ENCODE peak calls at places on chromosomes 12 and 14, in four cellular contexts. Z, K, Y and G are unnamed samples.

GRCh38 chr12:460301-461230 is 827 bp downstream of the B4GALNT3 start:
- DNase-seq in Z (no peak), K (no peak), Y (peak; percentile 72), G (no peak)

GRCh38 chr14:80310950-80311349 is 99.6 kb upstream of the DIO2 start:
- DNase-seq in Z (no peak), K (peak; percentile 18), Y (no peak), G (no peak)

GRCh38 chr14:44847910-44848309 is 113.8 kb downstream of the KLHL28 start:
- DNase-seq in Z (no peak), K (peak; percentile 58), Y (no peak), G (no peak)

GRCh38 chr14:63692309-63693020 is 35.4 kb downstream of the SGPP1 start:
- DNase-seq in Z (no peak), K (no peak), Y (no peak), G (no peak)

GRCh38 chr12:53551889-53552291 is 44.6 kb upstream of the NPFF start:
- DNase-seq in Z (no peak), K (no peak), Y (no peak), G (no peak)

GRCh38 chr14:86221000-86221399 is 691.1 kb downstream of the FLRT2 start:
- DNase-seq in Z (no peak), K (no peak), Y (no peak), G (no peak)

GRCh38 chr14:61894452-61895077 is 132.3 kb downstream of the SNAPC1 start:
- DNase-seq in Z (peak; percentile 16), K (peak; percentile 71), Y (no peak), G (peak; percentile 38)

GRCh38 chr12:124817076-124818000 is 46.3 kb downstream of the SCARB1 start:
- DNase-seq in Z (no peak), K (no peak), Y (no peak), G (no peak)

GRCh38 chr12:130031571-130032189 is 127.9 kb upstream of the TMEM132D start:
- DNase-seq in Z (no peak), K (peak; percentile 6), Y (no peak), G (peak; percentile 40)

GRCh38 chr14:53620890-53621289 is 335.7 kb downstream of the BMP4 start:
- DNase-seq in Z (no peak), K (no peak), Y (no peak), G (no peak)

GRCh38 chr14:77088219-77088618 is 9.8 kb upstream of the CIPC start:
- DNase-seq in Z (no peak), K (no peak), Y (no peak), G (no peak)

GRCh38 chr14:92511472-92512247 is 1.9 kb upstream of the RIN3 start:
- DNase-seq in Z (peak; percentile 70), K (peak; percentile 98), Y (no peak), G (no peak)

GRCh38 chr12:87112946-87113345 is 856.8 kb upstream of the MGAT4C start:
- DNase-seq in Z (no peak), K (no peak), Y (no peak), G (no peak)

GRCh38 chr14:77830692-77831091 is 30.8 kb downstream of the ADCK1 start:
- DNase-seq in Z (no peak), K (no peak), Y (no peak), G (no peak)

GRCh38 chr14:93683241-93683640 is 105.0 kb downstream of the PRIMA1 start:
- DNase-seq in Z (no peak), K (no peak), Y (no peak), G (no peak)

GRCh38 chr14:32027255-32027939 is 49.7 kb upstream of the ARHGAP5 start:
- DNase-seq in Z (no peak), K (peak; percentile 3), Y (no peak), G (no peak)

GRCh38 chr14:32757568-32757967 is 181.1 kb upstream of the NPAS3 start:
- DNase-seq in Z (no peak), K (no peak), Y (no peak), G (no peak)

GRCh38 chr14:102594514-102595175 is 2.2 kb downstream of the RCOR1 start:
- DNase-seq in Z (no peak), K (peak; percentile 62), Y (no peak), G (peak; percentile 60)

GRCh38 chr12:124720687-124721500 is 142.8 kb downstream of the SCARB1 start:
- DNase-seq in Z (no peak), K (peak; percentile 85), Y (no peak), G (no peak)

GRCh38 chr14:65472189-65472588 is 59.7 kb downstream of the FUT8 start:
- DNase-seq in Z (no peak), K (no peak), Y (no peak), G (no peak)

GRCh38 chr14:61508526-61508925 is 186.8 kb upstream of the HIF1A start:
- DNase-seq in Z (no peak), K (no peak), Y (no peak), G (no peak)

DNA sequence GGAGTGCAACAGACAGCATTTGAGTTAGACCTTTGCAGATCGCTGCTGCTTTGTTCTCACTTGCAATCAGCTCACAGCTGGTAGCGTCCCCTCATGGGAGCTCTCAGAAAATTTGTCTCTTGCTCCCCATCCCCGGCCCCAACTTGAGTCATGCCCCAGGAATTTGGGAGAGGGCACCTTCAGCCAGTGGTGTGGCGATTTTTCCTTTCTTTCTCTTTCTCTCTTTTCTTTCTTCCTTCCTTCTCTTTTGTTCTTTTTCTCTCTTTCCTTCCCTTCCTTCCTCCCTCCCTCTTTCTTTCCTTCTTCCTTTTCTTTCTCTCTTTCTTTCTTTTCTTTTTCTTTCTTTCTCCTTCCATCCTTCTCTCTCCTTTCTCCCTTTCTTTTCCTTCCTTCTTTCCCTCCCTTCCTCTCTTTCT is 34.2 kb upstream of the MAP1LC3B2 start:
- DNase-seq in Z (no peak), K (peak; percentile 53), Y (no peak), G (no peak)
- TF ChIP-seq CTCF in Z (peak; percentile 13), K (peak; percentile 12), Y (no peak), G (no peak)

GRCh38 chr12:111389635-111390034 is 16.1 kb upstream of the SH2B3 start:
- DNase-seq in Z (no peak), K (no peak), Y (no peak), G (no peak)
- TF ChIP-seq CTCF in Z (no peak), K (no peak), Y (no peak), G (no peak)

GRCh38 chr14:98937712-98938505 is 334.1 kb downstream of the BCL11B start:
- DNase-seq in Z (no peak), K (no peak), Y (peak; percentile 23), G (no peak)

GRCh38 chr14:98935921-98936320 is 336.1 kb downstream of the BCL11B start:
- DNase-seq in Z (no peak), K (no peak), Y (no peak), G (no peak)

GRCh38 chr14:98940693-98941437 is 331.1 kb downstream of the BCL11B start:
- DNase-seq in Z (no peak), K (no peak), Y (no peak), G (no peak)

GRCh38 chr14:98932436-98933325 is 339.3 kb downstream of the BCL11B start:
- DNase-seq in Z (no peak), K (no peak), Y (no peak), G (no peak)

GRCh38 chr14:98937021-98937420 is 335.0 kb downstream of the BCL11B start:
- DNase-seq in Z (no peak), K (no peak), Y (no peak), G (no peak)
- TF ChIP-seq CTCF in Z (no peak), K (no peak), Y (no peak), G (no peak)

GRCh38 chr12:60689137-60689536 is 1093.3 kb downstream of the SLC16A7 start:
- DNase-seq in Z (no peak), K (no peak), Y (no peak), G (no peak)

DNA sequence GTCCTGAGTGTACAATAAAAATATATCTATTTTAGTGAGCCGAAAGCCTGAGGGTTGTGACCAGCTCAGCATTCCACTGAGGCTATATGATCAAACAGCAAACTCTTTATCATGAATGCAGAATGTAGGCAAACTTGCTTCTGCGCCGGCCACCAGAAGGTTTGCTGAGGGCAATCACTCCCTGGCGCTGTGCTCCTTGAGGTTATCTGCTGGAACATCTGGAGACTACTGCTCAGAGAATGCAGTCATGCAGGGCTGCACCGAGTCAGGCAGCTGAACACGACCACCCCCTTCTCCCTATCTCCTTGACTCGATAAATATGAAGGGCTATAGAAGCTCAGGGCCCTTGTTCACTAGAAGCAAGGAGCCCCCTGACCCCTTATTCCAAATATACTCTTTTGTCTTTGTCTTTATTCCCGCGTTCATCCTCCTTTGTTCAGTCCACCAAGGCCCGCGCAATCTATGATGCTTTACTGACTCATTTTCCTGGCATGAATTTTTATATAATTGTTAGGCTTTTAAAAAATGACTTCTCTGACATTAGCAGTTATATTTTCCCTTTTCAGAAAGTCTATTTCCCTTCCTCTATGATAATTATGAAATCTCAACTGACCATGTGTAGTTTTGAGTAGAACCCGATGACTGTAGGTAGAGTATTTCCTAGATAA is 1089.3 kb downstream of the SLC16A7 start:
- DNase-seq in Z (no peak), K (no peak), Y (no peak), G (no peak)
- TF ChIP-seq CTCF in Z (no peak), K (no peak), Y (no peak), G (no peak)

GRCh38 chr12:24695103-24695502 is 253.8 kb downstream of the BCAT1 start:
- DNase-seq in Z (no peak), K (no peak), Y (no peak), G (no peak)

GRCh38 chr12:24697295-24697694 is 251.6 kb downstream of the BCAT1 start:
- DNase-seq in Z (no peak), K (no peak), Y (no peak), G (no peak)

GRCh38 chr12:24697769-24698168 is 251.1 kb downstream of the BCAT1 start:
- DNase-seq in Z (no peak), K (no peak), Y (no peak), G (no peak)

GRCh38 chr12:24695657-24696329 is 253.1 kb downstream of the BCAT1 start:
- DNase-seq in Z (no peak), K (no peak), Y (no peak), G (no peak)

DNA sequence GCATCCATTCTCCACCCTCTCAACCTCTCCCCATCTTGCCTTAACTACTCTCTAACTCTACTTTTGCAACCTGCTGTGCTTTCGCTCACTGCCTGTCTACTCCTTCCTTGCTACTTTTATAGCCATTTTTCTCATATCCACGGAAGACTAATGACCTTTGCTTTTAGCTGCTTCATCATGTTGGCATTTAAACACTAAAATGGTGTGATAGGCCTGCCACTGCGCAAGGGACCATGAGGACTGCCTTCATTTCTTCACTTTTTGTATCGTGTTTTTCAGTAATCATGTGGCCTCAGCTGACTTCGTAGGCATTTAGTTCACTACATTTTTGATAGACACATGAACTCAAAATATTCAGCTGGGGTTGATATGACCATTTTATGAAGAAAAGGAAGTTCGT is 252.1 kb downstream of the BCAT1 start:
- DNase-seq in Z (no peak), K (no peak), Y (no peak), G (no peak)
- TF ChIP-seq CTCF in Z (no peak), K (no peak), Y (no peak), G (no peak)

GRCh38 chr14:98605043-98605442 is 667.0 kb downstream of the BCL11B start:
- DNase-seq in Z (no peak), K (no peak), Y (no peak), G (no peak)
- TF ChIP-seq CTCF in Z (no peak), K (no peak), Y (no peak), G (no peak)

GRCh38 chr14:22131749-22132476 is 457.1 kb downstream of the DAD1 start:
- DNase-seq in Z (no peak), K (no peak), Y (no peak), G (no peak)
- TF ChIP-seq CTCF in Z (peak; percentile 54), K (peak; percentile 34), Y (no peak), G (no peak)

GRCh38 chr12:6667559-6668210 is 4.8 kb upstream of the ING4 start:
- DNase-seq in Z (no peak), K (no peak), Y (no peak), G (no peak)
- TF ChIP-seq CTCF in Z (no peak), K (no peak), Y (no peak), G (no peak)